ENCODE peak calls at places on chromosomes 13 and 19, in four cellular contexts. Z, V, X and O are unnamed samples.

GRCh38 chr13:44249439-44249838 is 124.2 kb upstream of the SERP2 start:
- DNase-seq in Z (peak; percentile 90), V (peak; percentile 77), X (no peak), O (no peak)

GRCh38 chr13:105984236-105984635 is 551.2 kb downstream of the EFNB2 start:
- DNase-seq in Z (no peak), V (no peak), X (no peak), O (no peak)

GRCh38 chr19:18415177-18415867 is 3.9 kb upstream of the SSBP4 start:
- DNase-seq in Z (peak; percentile 65), V (peak; percentile 66), X (peak; percentile 91), O (no peak)

GRCh38 chr19:11115895-11116446 is 26.7 kb downstream of the LDLR start:
- DNase-seq in Z (no peak), V (no peak), X (no peak), O (no peak)

GRCh38 chr13:37139356-37139755 is 33.9 kb upstream of the CSNK1A1L start:
- DNase-seq in Z (no peak), V (no peak), X (no peak), O (no peak)

GRCh38 chr13:30841161-30841560 is 64.9 kb upstream of the MEDAG start:
- DNase-seq in Z (peak; percentile 49), V (peak; percentile 45), X (no peak), O (no peak)

GRCh38 chr19:33814181-33815165 is 17.8 kb downstream of the KCTD15 start:
- DNase-seq in Z (peak; percentile 21), V (peak; percentile 7), X (peak; percentile 53), O (no peak)

GRCh38 chr19:32868206-32868950 is 1.2 kb downstream of the SLC7A9 start:
- DNase-seq in Z (no peak), V (no peak), X (no peak), O (no peak)

GRCh38 chr13:96650301-96650886 is 343.9 kb downstream of the OXGR1 start:
- DNase-seq in Z (peak; percentile 73), V (no peak), X (no peak), O (no peak)

GRCh38 chr13:31781064-31781463 is 41.7 kb downstream of the RXFP2 start:
- DNase-seq in Z (no peak), V (peak; percentile 18), X (no peak), O (no peak)

GRCh38 chr13:77309254-77309653 is 17.6 kb downstream of the MYCBP2 start:
- DNase-seq in Z (no peak), V (no peak), X (no peak), O (no peak)

GRCh38 chr19:5677156-5677555 is 3.2 kb downstream of the MICOS13 start:
- DNase-seq in Z (no peak), V (no peak), X (no peak), O (no peak)

GRCh38 chr19:5676105-5676671 is 4.1 kb downstream of the MICOS13 start:
- DNase-seq in Z (no peak), V (no peak), X (no peak), O (no peak)

GRCh38 chr19:5677597-5677996 is 2.7 kb downstream of the MICOS13 start:
- DNase-seq in Z (no peak), V (no peak), X (no peak), O (no peak)

GRCh38 chr19:5678071-5678682 is 2.1 kb downstream of the MICOS13 start:
- DNase-seq in Z (no peak), V (no peak), X (no peak), O (no peak)

DNA sequence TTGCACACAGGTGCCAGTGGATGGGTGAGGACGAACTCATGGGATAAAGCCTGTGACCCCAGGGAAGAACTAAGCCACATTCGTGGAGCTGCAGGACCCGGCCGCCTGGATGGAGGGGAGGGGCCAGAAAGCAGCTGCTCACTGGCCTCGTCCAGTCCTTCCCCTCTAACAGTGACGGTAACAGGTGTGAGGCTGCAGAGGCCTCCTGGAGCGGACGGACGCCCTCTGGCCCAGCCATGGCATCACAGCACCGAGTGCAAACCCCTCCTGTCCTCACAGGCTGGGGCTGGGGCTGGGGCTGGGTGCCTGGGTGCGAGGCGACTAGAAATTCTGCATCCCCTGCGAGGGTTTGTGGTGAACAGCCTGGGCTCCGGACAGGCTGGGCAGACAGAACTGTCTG is 3.6 kb downstream of the MICOS13 start:
- DNase-seq in Z (no peak), V (no peak), X (no peak), O (no peak)
- H3K27ac ChIP-seq in Z (no peak overlapping the region), V (no peak overlapping the region), X (no peak overlapping the region), O (no peak overlapping the region)

DNA sequence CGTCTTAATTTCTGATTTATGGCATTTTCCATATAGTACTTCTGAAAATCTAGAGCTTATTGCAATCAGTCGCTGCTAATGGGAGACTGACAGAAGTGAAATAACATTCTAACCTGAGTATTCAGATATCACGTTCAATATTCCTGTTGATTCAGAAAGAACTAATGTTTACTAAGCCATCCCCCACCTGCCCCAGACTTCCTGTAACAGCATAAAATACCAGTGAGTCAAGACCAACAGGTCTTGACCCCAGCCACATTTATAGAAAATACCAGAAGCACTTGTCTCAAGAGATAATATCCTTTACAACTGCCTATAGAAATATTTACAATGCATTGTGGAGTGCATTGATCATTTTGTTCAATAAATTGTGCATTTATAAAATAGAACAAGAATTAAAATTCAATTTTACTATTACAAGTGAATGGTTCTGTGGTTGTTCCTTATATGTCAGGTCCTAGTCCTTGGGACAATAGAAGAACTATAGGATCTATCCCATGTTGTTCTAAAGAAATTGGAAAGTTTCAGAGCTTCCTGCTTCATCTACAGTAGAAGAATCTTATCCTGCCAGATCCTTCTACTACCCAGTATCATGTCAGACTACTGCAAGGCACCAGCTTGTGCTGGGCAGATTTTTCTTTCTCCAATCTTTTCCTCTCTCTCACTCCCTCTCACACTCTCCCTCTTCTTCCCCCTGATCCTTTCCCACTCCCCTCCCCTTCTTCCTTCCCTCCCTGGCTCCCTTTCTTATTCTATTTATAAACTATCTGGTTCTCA is 630.0 kb downstream of the DIAPH3 start:
- DNase-seq in Z (no peak), V (peak; percentile 34), X (no peak), O (no peak)
- H3K27ac ChIP-seq in Z (no peak overlapping the region), V (no peak overlapping the region), X (no peak overlapping the region), O (no peak overlapping the region)

GRCh38 chr13:47803131-47803530 is 197.9 kb downstream of the SUCLA2 start:
- DNase-seq in Z (no peak), V (no peak), X (no peak), O (no peak)
- H3K27ac ChIP-seq in Z (no peak overlapping the region), V (no peak overlapping the region), X (no peak overlapping the region), O (no peak overlapping the region)

GRCh38 chr19:45820413-45821102 is 5.5 kb upstream of the RSPH6A start:
- DNase-seq in Z (no peak), V (no peak), X (no peak), O (no peak)
- H3K27ac ChIP-seq in Z (no peak overlapping the region), V (no peak overlapping the region), X (no peak overlapping the region), O (peak overlapping the region; percentile 52)

DNA sequence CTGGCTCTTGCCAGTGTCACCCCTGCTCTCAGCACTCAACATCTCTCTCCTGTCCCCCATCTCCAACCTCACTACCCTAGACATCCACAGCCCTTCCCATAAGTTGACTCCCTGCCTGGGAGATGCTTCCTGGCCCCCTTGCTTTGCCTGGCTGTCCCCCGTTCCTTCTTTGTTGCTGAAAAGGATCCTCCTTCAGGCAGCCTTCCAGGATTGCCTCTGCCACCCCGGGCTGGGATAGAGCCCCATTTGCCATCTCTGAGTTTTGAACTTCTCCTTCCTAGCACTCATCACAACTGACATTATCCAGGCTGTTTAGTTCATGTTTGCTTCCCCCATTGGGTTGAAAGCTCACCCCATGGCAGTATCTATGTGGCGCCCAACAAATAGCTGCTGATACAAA is 20.0 kb downstream of the CPAMD8 start:
- DNase-seq in Z (no peak), V (no peak), X (no peak), O (no peak)
- H3K27ac ChIP-seq in Z (no peak overlapping the region), V (no peak overlapping the region), X (no peak overlapping the region), O (no peak overlapping the region)

GRCh38 chr19:15313649-15314279 is 18.6 kb downstream of the BRD4 start:
- DNase-seq in Z (no peak), V (no peak), X (no peak), O (no peak)
- H3K27ac ChIP-seq in Z (no peak overlapping the region), V (no peak overlapping the region), X (peak overlapping the region; percentile 22), O (no peak overlapping the region)